ENCODE peak calls at places on chromosomes 6 and 20, in eight cellular contexts. One of them, this sample, is unnamed.

GRCh38 chr6:100176321-100176950 is 182.4 kb upstream of the MCHR2 start:
- DNase-seq in uterus: no peak
- DNase-seq in heart right ventricle: no peak
- DNase-seq in A549: no peak
- DNase-seq in GM23338: peak; percentile 57
- DNase-seq in PC-3: peak; percentile 70
- DNase-seq in cardiac muscle cell: peak; percentile 77
- DNase-seq in colonic mucosa: no peak
- DNase-seq in this sample: no peak

GRCh38 chr6:135871878-135872277 is 20.4 kb downstream of the PDE7B start:
- DNase-seq in uterus: no peak
- DNase-seq in heart right ventricle: no peak
- DNase-seq in A549: no peak
- DNase-seq in GM23338: no peak
- DNase-seq in PC-3: no peak
- DNase-seq in cardiac muscle cell: peak; percentile 61
- DNase-seq in colonic mucosa: no peak
- DNase-seq in this sample: no peak

GRCh38 chr6:30720738-30721197 is 616 bp downstream of the TUBB start:
- DNase-seq in uterus: peak; percentile 79
- DNase-seq in heart right ventricle: peak; percentile 73
- DNase-seq in A549: no peak
- DNase-seq in GM23338: peak; percentile 77
- DNase-seq in PC-3: peak; percentile 50
- DNase-seq in cardiac muscle cell: peak; percentile 62
- DNase-seq in colonic mucosa: peak; percentile 78
- DNase-seq in this sample: peak; percentile 80

GRCh38 chr6:65448806-65449397 is 258.1 kb downstream of the EYS start:
- DNase-seq in uterus: no peak
- DNase-seq in heart right ventricle: no peak
- DNase-seq in A549: no peak
- DNase-seq in GM23338: peak; percentile 33
- DNase-seq in PC-3: no peak
- DNase-seq in cardiac muscle cell: no peak
- DNase-seq in colonic mucosa: no peak
- DNase-seq in this sample: no peak

GRCh38 chr6:169651498-169651897 is 50.3 kb downstream of the WDR27 start:
- DNase-seq in uterus: no peak
- DNase-seq in heart right ventricle: no peak
- DNase-seq in A549: no peak
- DNase-seq in GM23338: no peak
- DNase-seq in PC-3: no peak
- DNase-seq in cardiac muscle cell: no peak
- DNase-seq in colonic mucosa: no peak
- DNase-seq in this sample: no peak

GRCh38 chr20:22716824-22717351 is 132.5 kb upstream of the FOXA2 start:
- DNase-seq in uterus: no peak
- DNase-seq in heart right ventricle: no peak
- DNase-seq in A549: peak; percentile 34
- DNase-seq in GM23338: no peak
- DNase-seq in PC-3: peak; percentile 58
- DNase-seq in cardiac muscle cell: peak; percentile 41
- DNase-seq in colonic mucosa: no peak
- DNase-seq in this sample: no peak

GRCh38 chr6:64831680-64832079 is 875.3 kb downstream of the EYS start:
- DNase-seq in uterus: no peak
- DNase-seq in heart right ventricle: no peak
- DNase-seq in A549: no peak
- DNase-seq in GM23338: no peak
- DNase-seq in PC-3: no peak
- DNase-seq in cardiac muscle cell: no peak
- DNase-seq in colonic mucosa: no peak
- DNase-seq in this sample: no peak

GRCh38 chr6:151731313-151731712 is 76.2 kb upstream of the ESR1 start:
- DNase-seq in uterus: no peak
- DNase-seq in heart right ventricle: no peak
- DNase-seq in A549: no peak
- DNase-seq in GM23338: no peak
- DNase-seq in PC-3: no peak
- DNase-seq in cardiac muscle cell: no peak
- DNase-seq in colonic mucosa: no peak
- DNase-seq in this sample: no peak

GRCh38 chr20:12098411-12098810 is 180.7 kb downstream of the BTBD3 start:
- DNase-seq in uterus: no peak
- DNase-seq in heart right ventricle: no peak
- DNase-seq in A549: no peak
- DNase-seq in GM23338: no peak
- DNase-seq in PC-3: no peak
- DNase-seq in cardiac muscle cell: no peak
- DNase-seq in colonic mucosa: peak; percentile 32
- DNase-seq in this sample: no peak

GRCh38 chr20:2065111-2065510 is 36.5 kb upstream of the STK35 start:
- DNase-seq in uterus: no peak
- DNase-seq in heart right ventricle: no peak
- DNase-seq in A549: no peak
- DNase-seq in GM23338: no peak
- DNase-seq in PC-3: no peak
- DNase-seq in cardiac muscle cell: no peak
- DNase-seq in colonic mucosa: no peak
- DNase-seq in this sample: no peak

GRCh38 chr6:64505312-64505711 is 869.7 kb downstream of the PHF3 start:
- DNase-seq in uterus: no peak
- DNase-seq in heart right ventricle: no peak
- DNase-seq in A549: no peak
- DNase-seq in GM23338: peak; percentile 80
- DNase-seq in PC-3: peak; percentile 22
- DNase-seq in cardiac muscle cell: no peak
- DNase-seq in colonic mucosa: peak; percentile 23
- DNase-seq in this sample: peak; percentile 20

GRCh38 chr6:17130786-17131185 is 28.9 kb downstream of the STMND1 start:
- DNase-seq in uterus: no peak
- DNase-seq in heart right ventricle: no peak
- DNase-seq in A549: no peak
- DNase-seq in GM23338: no peak
- DNase-seq in PC-3: no peak
- DNase-seq in cardiac muscle cell: no peak
- DNase-seq in colonic mucosa: no peak
- DNase-seq in this sample: no peak

GRCh38 chr6:109165392-109165964 is 70.2 kb downstream of the CEP57L1 start:
- DNase-seq in uterus: peak; percentile 20
- DNase-seq in heart right ventricle: peak; percentile 25
- DNase-seq in A549: no peak
- DNase-seq in GM23338: peak; percentile 51
- DNase-seq in PC-3: peak; percentile 4
- DNase-seq in cardiac muscle cell: peak; percentile 89
- DNase-seq in colonic mucosa: peak; percentile 57
- DNase-seq in this sample: no peak

GRCh38 chr6:35474129-35474977 is 6.2 kb downstream of the RPL10A start:
- DNase-seq in uterus: no peak
- DNase-seq in heart right ventricle: no peak
- DNase-seq in A549: no peak
- DNase-seq in GM23338: peak; percentile 22
- DNase-seq in PC-3: no peak
- DNase-seq in cardiac muscle cell: no peak
- DNase-seq in colonic mucosa: no peak
- DNase-seq in this sample: no peak

GRCh38 chr6:35473075-35473848 is 5.1 kb downstream of the RPL10A start:
- DNase-seq in uterus: no peak
- DNase-seq in heart right ventricle: no peak
- DNase-seq in A549: no peak
- DNase-seq in GM23338: peak; percentile 19
- DNase-seq in PC-3: no peak
- DNase-seq in cardiac muscle cell: no peak
- DNase-seq in colonic mucosa: no peak
- DNase-seq in this sample: no peak

GRCh38 chr6:35475573-35475972 is 7.4 kb downstream of the RPL10A start:
- DNase-seq in uterus: no peak
- DNase-seq in heart right ventricle: no peak
- DNase-seq in A549: no peak
- DNase-seq in GM23338: no peak
- DNase-seq in PC-3: no peak
- DNase-seq in cardiac muscle cell: no peak
- DNase-seq in colonic mucosa: no peak
- DNase-seq in this sample: no peak

GRCh38 chr6:35471836-35472345 is 3.7 kb downstream of the RPL10A start:
- DNase-seq in uterus: no peak
- DNase-seq in heart right ventricle: no peak
- DNase-seq in A549: no peak
- DNase-seq in GM23338: no peak
- DNase-seq in PC-3: no peak
- DNase-seq in cardiac muscle cell: peak; percentile 21
- DNase-seq in colonic mucosa: no peak
- DNase-seq in this sample: no peak

GRCh38 chr6:35473849-35474128 is 5.6 kb downstream of the RPL10A start:
- DNase-seq in uterus: no peak
- DNase-seq in heart right ventricle: no peak
- DNase-seq in A549: no peak
- DNase-seq in GM23338: peak; percentile 40
- DNase-seq in PC-3: no peak
- DNase-seq in cardiac muscle cell: no peak
- DNase-seq in colonic mucosa: no peak
- DNase-seq in this sample: no peak
- H3K27ac ChIP-seq in uterus: no peak overlapping the region
- H3K27ac ChIP-seq in heart right ventricle: no peak overlapping the region
- H3K27ac ChIP-seq in A549: no peak overlapping the region
- H3K27ac ChIP-seq in GM23338: peak overlapping the region; percentile 98
- H3K27ac ChIP-seq in PC-3: no peak overlapping the region
- H3K27ac ChIP-seq in cardiac muscle cell: peak overlapping the region; percentile 69
- H3K27ac ChIP-seq in colonic mucosa: no peak overlapping the region
- H3K27ac ChIP-seq in this sample: no peak overlapping the region

DNA sequence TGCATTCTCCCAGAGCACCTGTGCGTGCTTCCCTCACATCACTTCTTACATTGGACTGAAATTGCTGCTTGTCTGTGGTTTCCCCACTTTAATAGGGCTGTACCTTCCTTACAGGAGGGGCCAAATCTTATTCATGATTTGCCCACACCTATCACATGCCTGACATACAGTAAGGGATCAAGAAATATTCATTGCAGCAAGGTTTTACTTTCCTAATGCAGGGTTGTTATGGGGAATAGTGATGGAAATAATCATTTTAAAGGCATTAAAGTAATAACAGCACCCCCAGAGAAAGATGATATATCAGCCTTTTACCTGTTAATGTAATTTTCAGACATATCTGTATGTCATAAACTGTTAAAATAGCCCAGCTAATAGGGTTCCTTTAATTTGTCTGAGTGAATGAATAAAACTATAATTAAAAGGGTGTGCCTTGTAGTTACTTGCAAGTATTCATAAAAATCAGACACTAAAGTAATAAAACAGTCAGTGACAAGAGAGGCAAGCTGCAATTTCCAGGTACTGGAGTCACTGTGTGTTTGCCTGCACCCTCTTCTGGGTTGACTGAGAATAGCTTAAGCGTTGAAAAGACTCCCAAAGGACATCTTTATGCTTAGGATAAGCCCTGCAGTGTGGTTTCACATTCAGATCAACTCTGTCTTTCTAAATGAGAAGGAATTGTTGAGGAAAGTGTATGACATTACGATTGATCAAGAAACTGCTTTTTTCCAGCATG is 182.7 kb downstream of the PHACTR1 start:
- DNase-seq in uterus: no peak
- DNase-seq in heart right ventricle: no peak
- DNase-seq in A549: no peak
- DNase-seq in GM23338: no peak
- DNase-seq in PC-3: no peak
- DNase-seq in cardiac muscle cell: no peak
- DNase-seq in colonic mucosa: no peak
- DNase-seq in this sample: no peak
- TF ChIP-seq CTCF in uterus: no peak
- TF ChIP-seq CTCF in heart right ventricle: peak; percentile 6
- TF ChIP-seq CTCF in A549: no peak
- TF ChIP-seq CTCF in GM23338: no peak
- TF ChIP-seq CTCF in PC-3: no peak
- TF ChIP-seq CTCF in cardiac muscle cell: peak; percentile 7
- TF ChIP-seq CTCF in colonic mucosa: no peak
- TF ChIP-seq CTCF in this sample: no peak

GRCh38 chr20:63472862-63473390 is 471 bp upstream of the KCNQ2 start:
- DNase-seq in uterus: no peak
- DNase-seq in heart right ventricle: no peak
- DNase-seq in A549: no peak
- DNase-seq in GM23338: no peak
- DNase-seq in PC-3: no peak
- DNase-seq in cardiac muscle cell: no peak
- DNase-seq in colonic mucosa: no peak
- DNase-seq in this sample: no peak

GRCh38 chr20:63472159-63472811 is at the start of gene KCNQ2:
- DNase-seq in uterus: no peak
- DNase-seq in heart right ventricle: no peak
- DNase-seq in A549: no peak
- DNase-seq in GM23338: peak; percentile 79
- DNase-seq in PC-3: no peak
- DNase-seq in cardiac muscle cell: no peak
- DNase-seq in colonic mucosa: no peak
- DNase-seq in this sample: no peak

GRCh38 chr20:63471002-63471718 is 1.3 kb downstream of the KCNQ2 start:
- DNase-seq in uterus: no peak
- DNase-seq in heart right ventricle: no peak
- DNase-seq in A549: no peak
- DNase-seq in GM23338: peak; percentile 65
- DNase-seq in PC-3: no peak
- DNase-seq in cardiac muscle cell: no peak
- DNase-seq in colonic mucosa: no peak
- DNase-seq in this sample: no peak

GRCh38 chr20:63470410-63470809 is 2.0 kb downstream of the KCNQ2 start:
- DNase-seq in uterus: no peak
- DNase-seq in heart right ventricle: no peak
- DNase-seq in A549: no peak
- DNase-seq in GM23338: no peak
- DNase-seq in PC-3: no peak
- DNase-seq in cardiac muscle cell: no peak
- DNase-seq in colonic mucosa: no peak
- DNase-seq in this sample: no peak

GRCh38 chr20:63471719-63472158 is 716 bp downstream of the KCNQ2 start:
- DNase-seq in uterus: no peak
- DNase-seq in heart right ventricle: no peak
- DNase-seq in A549: no peak
- DNase-seq in GM23338: no peak
- DNase-seq in PC-3: no peak
- DNase-seq in cardiac muscle cell: no peak
- DNase-seq in colonic mucosa: no peak
- DNase-seq in this sample: no peak
- H3K4me1 ChIP-seq in uterus: peaks cover 8% of the 10 kb centered on the region
- H3K4me1 ChIP-seq in heart right ventricle: peaks cover 9% of the 10 kb centered on the region
- H3K4me1 ChIP-seq in A549: peaks cover 13% of the 10 kb centered on the region
- H3K4me1 ChIP-seq in GM23338: peaks cover 7% of the 10 kb centered on the region
- H3K4me1 ChIP-seq in PC-3: no peaks in the 10 kb centered on the region
- H3K4me1 ChIP-seq in cardiac muscle cell: no peaks in the 10 kb centered on the region
- H3K4me1 ChIP-seq in colonic mucosa: no peaks in the 10 kb centered on the region
- H3K4me1 ChIP-seq in this sample: peaks cover 5% of the 10 kb centered on the region

DNA sequence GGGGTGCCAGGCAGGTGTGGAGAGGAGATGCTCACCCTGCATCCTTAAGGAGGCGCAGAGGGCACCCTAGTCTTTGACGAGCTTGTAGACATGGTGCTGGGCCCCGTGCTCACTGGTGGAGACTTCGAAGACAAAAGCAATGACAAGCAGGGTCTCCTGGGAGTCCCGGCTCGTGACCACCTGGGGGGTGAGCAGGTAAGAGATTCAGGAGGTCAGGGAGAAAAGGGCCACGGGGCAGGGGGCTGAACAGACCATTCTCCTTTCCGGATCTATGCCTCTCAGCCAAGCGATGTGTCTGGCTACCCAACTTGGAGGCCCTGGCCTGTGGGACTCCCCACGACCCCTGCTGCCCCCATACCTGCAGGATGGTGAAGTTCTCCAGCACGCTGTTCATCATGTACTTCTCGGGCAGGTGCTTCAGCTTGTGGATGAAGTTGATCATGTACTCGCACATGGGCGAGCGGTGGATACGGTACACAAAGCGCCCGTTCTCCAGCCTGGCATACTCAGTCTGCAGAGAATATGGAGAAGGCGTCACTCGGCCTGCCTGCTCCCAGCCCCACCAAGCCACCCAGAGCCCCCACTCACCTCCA is 6.9 kb downstream of the RPL10A start:
- DNase-seq in uterus: no peak
- DNase-seq in heart right ventricle: no peak
- DNase-seq in A549: no peak
- DNase-seq in GM23338: no peak
- DNase-seq in PC-3: no peak
- DNase-seq in cardiac muscle cell: no peak
- DNase-seq in colonic mucosa: no peak
- DNase-seq in this sample: no peak
- H3K27ac ChIP-seq in uterus: no peak overlapping the region
- H3K27ac ChIP-seq in heart right ventricle: no peak overlapping the region
- H3K27ac ChIP-seq in A549: no peak overlapping the region
- H3K27ac ChIP-seq in GM23338: no peak overlapping the region
- H3K27ac ChIP-seq in PC-3: no peak overlapping the region
- H3K27ac ChIP-seq in cardiac muscle cell: no peak overlapping the region
- H3K27ac ChIP-seq in colonic mucosa: no peak overlapping the region
- H3K27ac ChIP-seq in this sample: no peak overlapping the region